ENCODE peak calls at places on chromosomes 13 and 19, in eight cellular contexts. O, Q, I, Z, J, V, K and G are unnamed samples.
A peak's percentile ranks its signal among the peaks of the same experiment; 100 is the strongest.

GRCh38 chr13:41505209-41505835 is 48.0 kb downstream of the RGCC start:
- DNase-seq in J (no peak), I (no peak), Q (no peak), Z (no peak), O (no peak), K (no peak), V (no peak), G (no peak)

GRCh38 chr13:21934309-21934708 is 263.4 kb downstream of the FGF9 start:
- DNase-seq in Q (no peak), V (no peak), O (no peak), K (no peak), J (no peak), I (no peak), Z (no peak), G (no peak)

GRCh38 chr13:22828081-22828480 is 352.7 kb upstream of the SGCG start:
- DNase-seq in V (no peak), Z (no peak), Q (no peak), O (no peak), I (no peak), J (no peak), K (no peak), G (no peak)

GRCh38 chr13:47146136-47146535 is 249.3 kb upstream of the HTR2A start:
- DNase-seq in O (no peak), Q (no peak), Z (no peak), V (no peak), K (no peak), I (no peak), J (no peak), G (no peak)

GRCh38 chr19:28727133-28727834 is 485.7 kb downstream of the UQCRFS1 start:
- DNase-seq in O (no peak), J (no peak), I (peak; percentile 85), K (peak; percentile 93), Z (no peak), Q (no peak), V (peak; percentile 65), G (no peak)

GRCh38 chr19:50718255-50719118 is 1.1 kb downstream of the SHANK1 start:
- DNase-seq in J (no peak), Z (no peak), I (peak; percentile 56), O (no peak), K (no peak), V (peak; percentile 85), Q (no peak), G (no peak)

GRCh38 chr13:72535076-72535475 is 192.4 kb downstream of the MZT1 start:
- DNase-seq in V (no peak), I (no peak), Q (no peak), K (no peak), J (no peak), Z (no peak), O (no peak), G (no peak)

GRCh38 chr13:49308104-49308875 is 60.6 kb downstream of the CDADC1 start:
- DNase-seq in Z (no peak), V (no peak), J (no peak), O (no peak), K (no peak), I (no peak), Q (no peak), G (no peak)

GRCh38 chr19:40253611-40254092 is 27.2 kb upstream of the CCNP start:
- DNase-seq in I (no peak), Q (no peak), V (no peak), J (no peak), O (no peak), K (no peak), Z (no peak), G (no peak)

DNA sequence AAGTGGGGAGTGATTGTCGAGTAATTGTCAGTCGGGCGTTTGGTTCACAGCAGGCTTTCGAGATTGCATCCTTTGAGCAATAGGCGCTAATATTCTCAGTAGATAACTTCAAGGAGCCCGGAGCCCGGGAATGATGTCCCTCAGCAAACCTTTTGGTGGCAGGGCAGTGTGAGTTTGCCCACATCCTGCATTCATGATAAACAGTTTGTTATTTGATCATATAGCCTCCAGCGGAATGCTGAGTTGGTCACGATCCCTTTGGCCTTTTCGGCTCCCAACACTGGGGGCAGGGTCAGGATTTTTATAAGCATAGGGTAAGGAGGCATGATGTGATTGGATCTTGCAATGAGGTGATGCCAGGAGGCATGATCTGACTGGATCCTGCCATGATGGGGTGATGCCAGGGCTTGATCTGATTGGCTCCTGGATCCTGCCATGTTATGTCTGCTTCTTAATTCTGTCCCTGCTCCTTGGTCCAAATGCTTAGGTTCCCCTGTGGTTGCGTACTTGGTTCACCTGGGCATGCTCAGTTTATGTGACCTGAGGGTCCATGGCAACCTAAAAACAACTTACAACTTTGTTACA is 38.2 kb upstream of the IGSF23 start:
- DNase-seq in O (no peak), V (no peak), Z (no peak), K (no peak), I (no peak), J (no peak), Q (no peak), G (no peak)
- H3K4me3 ChIP-seq in O (no peak overlapping the region), V (no peak overlapping the region), Z (no peak overlapping the region), K (no peak overlapping the region), I (no peak overlapping the region), J (no peak overlapping the region), Q (no peak overlapping the region), G (no peak overlapping the region)

GRCh38 chr13:113151745-113152707 is 6.4 kb upstream of the PROZ start:
- DNase-seq in O (no peak), I (no peak), Z (no peak), V (no peak), J (no peak), K (no peak), Q (no peak), G (no peak)

GRCh38 chr13:113153810-113154748 is 4.4 kb upstream of the PROZ start:
- DNase-seq in O (peak; percentile 47), Q (peak; percentile 3), Z (no peak), J (peak; percentile 18), I (peak; percentile 64), V (peak; percentile 93), K (peak; percentile 76), G (peak; percentile 50)

GRCh38 chr13:113155201-113155600 is 3.2 kb upstream of the PROZ start:
- DNase-seq in Q (no peak), V (no peak), J (no peak), Z (no peak), O (no peak), I (no peak), K (no peak), G (no peak)

GRCh38 chr13:113150545-113151365 is 7.7 kb upstream of the PROZ start:
- DNase-seq in Q (no peak), J (no peak), K (no peak), V (no peak), Z (no peak), O (no peak), I (no peak), G (no peak)

GRCh38 chr13:113152894-113153809 is 5.3 kb upstream of the PROZ start:
- DNase-seq in Q (no peak), J (no peak), O (no peak), I (peak; percentile 73), Z (no peak), V (peak; percentile 65), K (peak; percentile 35), G (no peak)
- TF ChIP-seq REST in Q (no peak), J (no peak), O (no peak), I (no peak), Z (no peak), V (no peak), K (no peak), G (no peak)

GRCh38 chr19:48393559-48394330 is at the start of gene GRIN2D:
- DNase-seq in I (peak; percentile 65), V (peak; percentile 78), K (peak; percentile 40), O (no peak), Q (no peak), Z (no peak), J (no peak), G (no peak)
- H3K4me3 ChIP-seq in I (peak within 1 kb of the TSS; percentile 74), V (peak within 1 kb of the TSS; percentile 51), K (peak within 1 kb of the TSS; percentile 31), O (peak within 1 kb of the TSS; percentile 45), Q (no peak within 1 kb of the TSS), Z (peak within 1 kb of the TSS; percentile 39), J (peak within 1 kb of the TSS; percentile 32), G (no peak within 1 kb of the TSS)

GRCh38 chr13:45833242-45833641 is 18.3 kb downstream of the SIAH3 start:
- DNase-seq in K (no peak), O (no peak), J (no peak), V (no peak), Q (no peak), Z (no peak), I (no peak), G (no peak)

GRCh38 chr13:45831851-45832250 is 19.7 kb downstream of the SIAH3 start:
- DNase-seq in J (no peak), Q (no peak), O (no peak), I (no peak), K (no peak), Z (no peak), V (no peak), G (no peak)

GRCh38 chr13:45830121-45830520 is 21.4 kb downstream of the SIAH3 start:
- DNase-seq in J (no peak), K (no peak), Z (no peak), V (no peak), I (no peak), O (no peak), Q (no peak), G (no peak)

GRCh38 chr13:45834411-45834994 is 17.1 kb downstream of the SIAH3 start:
- DNase-seq in I (no peak), O (no peak), Q (no peak), J (no peak), Z (no peak), V (no peak), K (no peak), G (no peak)

GRCh38 chr13:45833663-45834062 is 17.9 kb downstream of the SIAH3 start:
- DNase-seq in Z (no peak), Q (no peak), J (peak; percentile 13), I (no peak), V (no peak), K (no peak), O (no peak), G (no peak)
- TF ChIP-seq REST in Z (no peak), Q (no peak), J (no peak), I (no peak), V (no peak), K (no peak), O (no peak), G (no peak)

GRCh38 chr19:19146000-19146608 is 7.8 kb upstream of the TMEM161A start:
- DNase-seq in J (no peak), Z (no peak), Q (no peak), V (peak; percentile 93), I (peak; percentile 89), K (peak; percentile 82), O (peak; percentile 32), G (peak; percentile 75)
- H3K4me3 ChIP-seq in J (no peak overlapping the region), Z (no peak overlapping the region), Q (no peak overlapping the region), V (no peak overlapping the region), I (peak overlapping the region; percentile 40), K (no peak overlapping the region), O (no peak overlapping the region), G (no peak overlapping the region)

GRCh38 chr13:103224804-103225203 is 158.6 kb upstream of the SLC10A2 start:
- DNase-seq in J (no peak), K (no peak), I (no peak), V (no peak), Q (no peak), O (no peak), Z (no peak), G (no peak)
- TF ChIP-seq REST in J (no peak), K (no peak), I (no peak), V (no peak), Q (no peak), O (no peak), Z (no peak), G (no peak)

GRCh38 chr19:42303101-42303464 is 659 bp upstream of the PAFAH1B3 start:
- DNase-seq in K (peak; percentile 23), O (no peak), Z (no peak), J (no peak), I (no peak), Q (no peak), V (peak; percentile 25), G (no peak)
- H3K4me3 ChIP-seq in K (no peak overlapping the region), O (peak overlapping the region; percentile 65), Z (peak overlapping the region; percentile 77), J (no peak overlapping the region), I (peak overlapping the region; percentile 98), Q (no peak overlapping the region), V (peak overlapping the region; percentile 24), G (no peak overlapping the region)

GRCh38 chr19:21158523-21159135 is 16.8 kb downstream of the ZNF431 start:
- DNase-seq in Q (no peak), I (no peak), J (no peak), K (no peak), V (no peak), O (no peak), Z (no peak), G (no peak)
- TF ChIP-seq REST in Q (no peak), I (no peak), J (no peak), K (no peak), V (no peak), O (no peak), Z (no peak), G (no peak)